ENCODE peak calls at places on chromosomes 3 and 15, in six cellular contexts. One of them, this sample, is unnamed.

GRCh38 chr3:38645076-38645475 is 4.4 kb downstream of the SCN5A start:
- DNase-seq in K562: no peak
- DNase-seq in GM12878: no peak
- DNase-seq in H1: peak
- DNase-seq in HepG2: no peak
- DNase-seq in HCT116: no peak
- DNase-seq in this sample: no peak

GRCh38 chr15:62648954-62649353 is 393.6 kb upstream of the TPM1 start:
- DNase-seq in K562: no peak
- DNase-seq in GM12878: peak
- DNase-seq in H1: no peak
- DNase-seq in HepG2: peak
- DNase-seq in HCT116: peak
- DNase-seq in this sample: no peak

GRCh38 chr15:70061086-70061370 is 36.7 kb downstream of the TLE3 start:
- DNase-seq in K562: no peak
- DNase-seq in GM12878: no peak
- DNase-seq in H1: no peak
- DNase-seq in HepG2: no peak
- DNase-seq in HCT116: no peak
- DNase-seq in this sample: no peak

GRCh38 chr3:5002174-5002870 is 23.1 kb downstream of the BHLHE40 start:
- DNase-seq in K562: peak
- DNase-seq in GM12878: no peak
- DNase-seq in H1: no peak
- DNase-seq in HepG2: no peak
- DNase-seq in HCT116: no peak
- DNase-seq in this sample: no peak

GRCh38 chr3:60707452-60708020 is 543.7 kb downstream of the FHIT start:
- DNase-seq in K562: no peak
- DNase-seq in GM12878: no peak
- DNase-seq in H1: no peak
- DNase-seq in HepG2: no peak
- DNase-seq in HCT116: no peak
- DNase-seq in this sample: no peak

GRCh38 chr15:28921336-28921735 is 35.6 kb downstream of the APBA2 start:
- DNase-seq in K562: no peak
- DNase-seq in GM12878: no peak
- DNase-seq in H1: no peak
- DNase-seq in HepG2: no peak
- DNase-seq in HCT116: no peak
- DNase-seq in this sample: no peak

GRCh38 chr3:90007786-90008499 is 900.5 kb downstream of the EPHA3 start:
- DNase-seq in K562: no peak
- DNase-seq in GM12878: no peak
- DNase-seq in H1: no peak
- DNase-seq in HepG2: no peak
- DNase-seq in HCT116: no peak
- DNase-seq in this sample: no peak

GRCh38 chr3:123884258-123884831 is at the start of gene MYLK:
- DNase-seq in K562: peak
- DNase-seq in GM12878: no peak
- DNase-seq in H1: peak
- DNase-seq in HepG2: peak
- DNase-seq in HCT116: peak
- DNase-seq in this sample: peak

GRCh38 chr15:70259030-70259424 is 161.3 kb upstream of the TLE3 start:
- DNase-seq in K562: peak
- DNase-seq in GM12878: no peak
- DNase-seq in H1: no peak
- DNase-seq in HepG2: no peak
- DNase-seq in HCT116: no peak
- DNase-seq in this sample: no peak

GRCh38 chr15:51731549-51732267 is 5.7 kb downstream of the LYSMD2 start:
- DNase-seq in K562: no peak
- DNase-seq in GM12878: peak
- DNase-seq in H1: no peak
- DNase-seq in HepG2: no peak
- DNase-seq in HCT116: no peak
- DNase-seq in this sample: no peak

GRCh38 chr3:45084820-45085816 is 59.0 kb downstream of the CLEC3B start:
- DNase-seq in K562: no peak
- DNase-seq in GM12878: no peak
- DNase-seq in H1: no peak
- DNase-seq in HepG2: peak
- DNase-seq in HCT116: no peak
- DNase-seq in this sample: no peak

GRCh38 chr3:172153335-172153861 is 114.0 kb downstream of the FNDC3B start:
- DNase-seq in K562: no peak
- DNase-seq in GM12878: no peak
- DNase-seq in H1: no peak
- DNase-seq in HepG2: no peak
- DNase-seq in HCT116: peak
- DNase-seq in this sample: no peak

GRCh38 chr3:72523409-72524172 is 324.7 kb downstream of the SHQ1 start:
- DNase-seq in K562: no peak
- DNase-seq in GM12878: peak
- DNase-seq in H1: no peak
- DNase-seq in HepG2: no peak
- DNase-seq in HCT116: no peak
- DNase-seq in this sample: no peak

GRCh38 chr3:51706788-51707731 is at the start of gene GRM2:
- DNase-seq in K562: peak
- DNase-seq in GM12878: no peak
- DNase-seq in H1: peak
- DNase-seq in HepG2: peak
- DNase-seq in HCT116: no peak
- DNase-seq in this sample: peak

GRCh38 chr3:180615954-180616353 is 14.0 kb downstream of the TTC14 start:
- DNase-seq in K562: no peak
- DNase-seq in GM12878: no peak
- DNase-seq in H1: no peak
- DNase-seq in HepG2: no peak
- DNase-seq in HCT116: no peak
- DNase-seq in this sample: no peak

DNA sequence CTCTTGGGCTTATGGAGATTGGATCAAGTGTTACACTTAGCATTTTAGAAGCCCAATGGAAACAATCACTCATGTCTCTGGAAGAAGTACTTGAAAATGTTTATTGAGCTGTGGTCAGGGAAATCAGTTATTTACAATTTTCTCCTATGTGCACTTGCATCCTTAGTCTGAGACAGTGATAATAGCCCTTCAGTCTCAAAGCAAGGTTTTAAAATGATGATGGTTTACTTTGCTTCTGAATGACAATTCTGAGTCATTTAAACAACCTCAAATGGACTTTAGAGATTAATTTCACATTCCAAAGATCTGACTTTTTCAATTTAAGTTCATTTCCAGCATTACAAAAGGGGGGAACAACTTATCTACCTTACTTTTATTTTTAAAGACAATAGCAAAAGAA is 20.1 kb downstream of the TIPARP start:
- DNase-seq in K562: no peak
- DNase-seq in GM12878: no peak
- DNase-seq in H1: no peak
- DNase-seq in HepG2: no peak
- DNase-seq in HCT116: no peak
- DNase-seq in this sample: no peak
- TF ChIP-seq ZNF274 in K562: no peak
- TF ChIP-seq ZNF274 in GM12878: no peak
- TF ChIP-seq ZNF274 in H1: no peak
- TF ChIP-seq ZNF274 in HepG2: no peak
- TF ChIP-seq ZNF274 in HCT116: no peak
- TF ChIP-seq ZNF274 in this sample: no peak

DNA sequence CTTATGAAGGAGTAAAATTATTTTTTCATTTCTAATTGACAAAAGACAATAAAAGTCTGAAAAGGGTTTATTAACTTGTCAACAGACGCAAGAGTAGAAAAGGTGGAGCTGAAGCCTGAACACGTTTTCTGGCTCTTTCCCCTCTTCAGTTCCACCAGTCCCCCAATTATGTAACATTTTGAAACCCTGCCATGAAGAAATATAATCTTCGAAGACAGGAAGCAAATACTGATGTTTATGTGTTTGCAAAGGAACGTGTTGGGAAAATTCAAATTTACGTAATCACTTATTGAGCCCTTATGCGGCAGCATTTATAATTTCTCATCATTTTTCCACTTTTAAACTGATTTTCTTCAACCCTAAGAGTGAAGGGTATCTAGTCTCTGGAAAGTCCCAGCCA is 767 bp downstream of the AP3S2 start:
- DNase-seq in K562: no peak
- DNase-seq in GM12878: no peak
- DNase-seq in H1: no peak
- DNase-seq in HepG2: no peak
- DNase-seq in HCT116: no peak
- DNase-seq in this sample: no peak
- TF ChIP-seq ZNF274 in K562: no peak
- TF ChIP-seq ZNF274 in GM12878: no peak
- TF ChIP-seq ZNF274 in H1: no peak
- TF ChIP-seq ZNF274 in HepG2: no peak
- TF ChIP-seq ZNF274 in HCT116: no peak
- TF ChIP-seq ZNF274 in this sample: no peak

DNA sequence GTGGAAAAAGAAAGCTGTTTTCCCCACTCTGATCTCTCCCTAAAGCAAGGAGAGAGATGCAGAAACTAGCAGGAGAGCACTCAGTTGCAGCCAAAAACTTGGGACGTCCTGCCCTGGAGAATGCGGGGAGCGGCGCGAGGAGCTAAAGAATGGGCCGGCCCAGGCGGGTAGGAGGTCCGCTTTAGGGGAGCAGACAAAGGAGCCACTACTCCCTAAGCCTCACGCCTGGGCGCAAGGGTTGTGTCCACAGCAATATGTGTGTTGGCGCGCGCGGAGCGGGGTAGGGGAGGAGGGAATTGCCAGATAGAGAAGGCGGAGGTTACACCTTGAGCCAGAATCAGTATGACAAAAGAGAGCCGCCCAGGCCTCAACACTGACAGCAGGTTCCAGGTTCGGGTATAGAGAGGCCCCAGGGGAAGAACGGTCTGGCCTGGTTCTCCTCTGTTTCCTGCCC is 2.9 kb downstream of the WNT5A start:
- DNase-seq in K562: no peak
- DNase-seq in GM12878: no peak
- DNase-seq in H1: peak
- DNase-seq in HepG2: no peak
- DNase-seq in HCT116: no peak
- DNase-seq in this sample: no peak
- TF ChIP-seq ZNF274 in K562: no peak
- TF ChIP-seq ZNF274 in GM12878: no peak
- TF ChIP-seq ZNF274 in H1: no peak
- TF ChIP-seq ZNF274 in HepG2: no peak
- TF ChIP-seq ZNF274 in HCT116: no peak
- TF ChIP-seq ZNF274 in this sample: no peak

GRCh38 chr3:176590722-176591121 is 606.6 kb downstream of the TBL1XR1 start:
- DNase-seq in K562: no peak
- DNase-seq in GM12878: no peak
- DNase-seq in H1: no peak
- DNase-seq in HepG2: no peak
- DNase-seq in HCT116: no peak
- DNase-seq in this sample: no peak

GRCh38 chr3:176584413-176585176 is 612.7 kb downstream of the TBL1XR1 start:
- DNase-seq in K562: no peak
- DNase-seq in GM12878: no peak
- DNase-seq in H1: no peak
- DNase-seq in HepG2: no peak
- DNase-seq in HCT116: no peak
- DNase-seq in this sample: no peak

GRCh38 chr3:176581589-176581988 is 615.7 kb downstream of the TBL1XR1 start:
- DNase-seq in K562: no peak
- DNase-seq in GM12878: no peak
- DNase-seq in H1: no peak
- DNase-seq in HepG2: no peak
- DNase-seq in HCT116: no peak
- DNase-seq in this sample: no peak

GRCh38 chr3:176587089-176587488 is 610.2 kb downstream of the TBL1XR1 start:
- DNase-seq in K562: no peak
- DNase-seq in GM12878: no peak
- DNase-seq in H1: no peak
- DNase-seq in HepG2: no peak
- DNase-seq in HCT116: no peak
- DNase-seq in this sample: no peak
- TF ChIP-seq ZNF274 in K562: no peak
- TF ChIP-seq ZNF274 in GM12878: no peak
- TF ChIP-seq ZNF274 in H1: no peak
- TF ChIP-seq ZNF274 in HepG2: no peak
- TF ChIP-seq ZNF274 in HCT116: no peak
- TF ChIP-seq ZNF274 in this sample: no peak

GRCh38 chr3:125079675-125080045 is 23.9 kb upstream of the HEG1 start:
- DNase-seq in K562: no peak
- DNase-seq in GM12878: no peak
- DNase-seq in H1: no peak
- DNase-seq in HepG2: peak
- DNase-seq in HCT116: peak
- DNase-seq in this sample: no peak
- TF ChIP-seq ZNF274 in K562: no peak
- TF ChIP-seq ZNF274 in GM12878: no peak
- TF ChIP-seq ZNF274 in H1: no peak
- TF ChIP-seq ZNF274 in HepG2: no peak
- TF ChIP-seq ZNF274 in HCT116: no peak
- TF ChIP-seq ZNF274 in this sample: no peak